ENCODE peak calls at places on chromosomes 7 and 10, in seven cellular contexts. One of them, this sample, is unnamed.

GRCh38 chr7:156192921-156193320 is 380.7 kb upstream of the SHH start:
- DNase-seq in ovary: no peak
- DNase-seq in esophagus squamous epithelium: no peak
- DNase-seq in body of pancreas: no peak
- DNase-seq in stomach: no peak
- DNase-seq in heart left ventricle: no peak
- DNase-seq in right lobe of liver: no peak
- DNase-seq in this sample: no peak

GRCh38 chr7:46810986-46811385 is 770.9 kb downstream of the TNS3 start:
- DNase-seq in ovary: no peak
- DNase-seq in esophagus squamous epithelium: no peak
- DNase-seq in body of pancreas: no peak
- DNase-seq in stomach: no peak
- DNase-seq in heart left ventricle: no peak
- DNase-seq in right lobe of liver: no peak
- DNase-seq in this sample: no peak

GRCh38 chr7:33671521-33672262 is 233.6 kb upstream of the BMPER start:
- DNase-seq in ovary: no peak
- DNase-seq in esophagus squamous epithelium: no peak
- DNase-seq in body of pancreas: no peak
- DNase-seq in stomach: no peak
- DNase-seq in heart left ventricle: no peak
- DNase-seq in right lobe of liver: no peak
- DNase-seq in this sample: no peak

GRCh38 chr10:37488792-37489657 is 363.6 kb downstream of the ANKRD30A start:
- DNase-seq in ovary: no peak
- DNase-seq in esophagus squamous epithelium: no peak
- DNase-seq in body of pancreas: no peak
- DNase-seq in stomach: no peak
- DNase-seq in heart left ventricle: no peak
- DNase-seq in right lobe of liver: no peak
- DNase-seq in this sample: no peak

GRCh38 chr10:35387768-35388167 is 51.5 kb downstream of the CCNY start:
- DNase-seq in ovary: no peak
- DNase-seq in esophagus squamous epithelium: no peak
- DNase-seq in body of pancreas: no peak
- DNase-seq in stomach: peak; percentile 49
- DNase-seq in heart left ventricle: no peak
- DNase-seq in right lobe of liver: no peak
- DNase-seq in this sample: no peak

GRCh38 chr7:51325231-51325630 is 8.6 kb upstream of the COBL start:
- DNase-seq in ovary: no peak
- DNase-seq in esophagus squamous epithelium: no peak
- DNase-seq in body of pancreas: no peak
- DNase-seq in stomach: no peak
- DNase-seq in heart left ventricle: no peak
- DNase-seq in right lobe of liver: no peak
- DNase-seq in this sample: no peak

GRCh38 chr7:113197274-113197673 is 78.9 kb upstream of the SMIM30 start:
- DNase-seq in ovary: no peak
- DNase-seq in esophagus squamous epithelium: no peak
- DNase-seq in body of pancreas: no peak
- DNase-seq in stomach: no peak
- DNase-seq in heart left ventricle: no peak
- DNase-seq in right lobe of liver: no peak
- DNase-seq in this sample: no peak

GRCh38 chr10:14658331-14659122 is 116.2 kb downstream of the FAM107B start:
- DNase-seq in ovary: no peak
- DNase-seq in esophagus squamous epithelium: no peak
- DNase-seq in body of pancreas: no peak
- DNase-seq in stomach: no peak
- DNase-seq in heart left ventricle: no peak
- DNase-seq in right lobe of liver: no peak
- DNase-seq in this sample: no peak

GRCh38 chr10:79387466-79387973 is 40.3 kb downstream of the PPIF start:
- DNase-seq in ovary: peak; percentile 24
- DNase-seq in esophagus squamous epithelium: no peak
- DNase-seq in body of pancreas: no peak
- DNase-seq in stomach: no peak
- DNase-seq in heart left ventricle: peak; percentile 7
- DNase-seq in right lobe of liver: no peak
- DNase-seq in this sample: no peak

GRCh38 chr10:71753091-71753959 is 20.0 kb downstream of the VSIR start:
- DNase-seq in ovary: no peak
- DNase-seq in esophagus squamous epithelium: no peak
- DNase-seq in body of pancreas: no peak
- DNase-seq in stomach: no peak
- DNase-seq in heart left ventricle: peak; percentile 68
- DNase-seq in right lobe of liver: no peak
- DNase-seq in this sample: no peak

GRCh38 chr10:126350216-126350992 is 37.9 kb downstream of the ADAM12 start:
- DNase-seq in ovary: peak; percentile 41
- DNase-seq in esophagus squamous epithelium: no peak
- DNase-seq in body of pancreas: peak; percentile 28
- DNase-seq in stomach: no peak
- DNase-seq in heart left ventricle: no peak
- DNase-seq in right lobe of liver: no peak
- DNase-seq in this sample: no peak

GRCh38 chr7:45174966-45175765 is 17.6 kb downstream of the RAMP3 start:
- DNase-seq in ovary: peak; percentile 5
- DNase-seq in esophagus squamous epithelium: no peak
- DNase-seq in body of pancreas: no peak
- DNase-seq in stomach: no peak
- DNase-seq in heart left ventricle: no peak
- DNase-seq in right lobe of liver: no peak
- DNase-seq in this sample: no peak

GRCh38 chr10:86535057-86535882 is 13.7 kb upstream of the WAPL start:
- DNase-seq in ovary: peak; percentile 67
- DNase-seq in esophagus squamous epithelium: no peak
- DNase-seq in body of pancreas: peak; percentile 95
- DNase-seq in stomach: peak; percentile 92
- DNase-seq in heart left ventricle: peak; percentile 82
- DNase-seq in right lobe of liver: peak; percentile 94
- DNase-seq in this sample: peak; percentile 44

GRCh38 chr10:99548041-99548530 is 15.3 kb downstream of the NKX2-3 start:
- DNase-seq in ovary: no peak
- DNase-seq in esophagus squamous epithelium: no peak
- DNase-seq in body of pancreas: no peak
- DNase-seq in stomach: no peak
- DNase-seq in heart left ventricle: no peak
- DNase-seq in right lobe of liver: no peak
- DNase-seq in this sample: no peak

GRCh38 chr7:14720792-14721191 is 181.8 kb downstream of the DGKB start:
- DNase-seq in ovary: no peak
- DNase-seq in esophagus squamous epithelium: no peak
- DNase-seq in body of pancreas: no peak
- DNase-seq in stomach: no peak
- DNase-seq in heart left ventricle: no peak
- DNase-seq in right lobe of liver: no peak
- DNase-seq in this sample: no peak

GRCh38 chr7:1849351-1849951 is 179.4 kb downstream of the ELFN1 start:
- DNase-seq in ovary: no peak
- DNase-seq in esophagus squamous epithelium: no peak
- DNase-seq in body of pancreas: no peak
- DNase-seq in stomach: no peak
- DNase-seq in heart left ventricle: no peak
- DNase-seq in right lobe of liver: peak; percentile 17
- DNase-seq in this sample: no peak

GRCh38 chr7:30663414-30663813 is 18.8 kb downstream of the CRHR2 start:
- DNase-seq in ovary: no peak
- DNase-seq in esophagus squamous epithelium: no peak
- DNase-seq in body of pancreas: no peak
- DNase-seq in stomach: no peak
- DNase-seq in heart left ventricle: no peak
- DNase-seq in right lobe of liver: no peak
- DNase-seq in this sample: no peak

DNA sequence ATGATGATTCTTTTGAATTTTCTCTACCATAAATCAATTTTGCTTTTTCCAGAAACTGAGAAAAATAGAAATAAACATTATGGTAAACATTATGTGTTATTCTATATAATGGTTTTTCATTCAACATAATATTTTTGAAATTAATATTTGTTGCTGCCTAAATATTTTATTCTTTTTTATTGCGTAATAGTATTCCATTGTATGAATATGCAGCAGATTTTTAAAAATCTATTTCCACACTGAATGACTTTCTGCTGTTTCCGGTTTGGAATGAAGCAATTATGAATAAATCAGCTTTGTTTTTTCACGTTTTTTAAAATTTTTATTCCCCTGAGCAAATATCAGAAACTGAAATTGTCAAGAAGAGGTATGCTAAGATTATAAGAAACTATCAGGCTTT is 335.2 kb upstream of the KCND2 start:
- DNase-seq in ovary: no peak
- DNase-seq in esophagus squamous epithelium: no peak
- DNase-seq in body of pancreas: no peak
- DNase-seq in stomach: no peak
- DNase-seq in heart left ventricle: no peak
- DNase-seq in right lobe of liver: no peak
- DNase-seq in this sample: no peak
- TF ChIP-seq POLR2A in ovary: no peak
- TF ChIP-seq POLR2A in esophagus squamous epithelium: no peak
- TF ChIP-seq POLR2A in body of pancreas: no peak
- TF ChIP-seq POLR2A in stomach: no peak
- TF ChIP-seq POLR2A in heart left ventricle: no peak
- TF ChIP-seq POLR2A in right lobe of liver: no peak
- TF ChIP-seq POLR2A in this sample: no peak

GRCh38 chr7:90760892-90761291 is 164.8 kb downstream of the CDK14 start:
- DNase-seq in ovary: no peak
- DNase-seq in esophagus squamous epithelium: no peak
- DNase-seq in body of pancreas: no peak
- DNase-seq in stomach: no peak
- DNase-seq in heart left ventricle: no peak
- DNase-seq in right lobe of liver: no peak
- DNase-seq in this sample: no peak
- H3K4me1 ChIP-seq in ovary: peaks cover 3% of the 10 kb centered on the region
- H3K4me1 ChIP-seq in esophagus squamous epithelium: no peaks in the 10 kb centered on the region
- H3K4me1 ChIP-seq in body of pancreas: peaks cover 62% of the 10 kb centered on the region
- H3K4me1 ChIP-seq in stomach: no peaks in the 10 kb centered on the region
- H3K4me1 ChIP-seq in heart left ventricle: no peaks in the 10 kb centered on the region
- H3K4me1 ChIP-seq in right lobe of liver: no peaks in the 10 kb centered on the region
- H3K4me1 ChIP-seq in this sample: no peaks in the 10 kb centered on the region

GRCh38 chr7:78528964-78529363 is 730.4 kb downstream of the PHTF2 start:
- DNase-seq in ovary: no peak
- DNase-seq in esophagus squamous epithelium: no peak
- DNase-seq in body of pancreas: no peak
- DNase-seq in stomach: no peak
- DNase-seq in heart left ventricle: no peak
- DNase-seq in right lobe of liver: no peak
- DNase-seq in this sample: no peak
- H3K4me3 ChIP-seq in ovary: no peak overlapping the region
- H3K4me3 ChIP-seq in esophagus squamous epithelium: no peak overlapping the region
- H3K4me3 ChIP-seq in body of pancreas: no peak overlapping the region
- H3K4me3 ChIP-seq in stomach: no peak overlapping the region
- H3K4me3 ChIP-seq in heart left ventricle: no peak overlapping the region
- H3K4me3 ChIP-seq in right lobe of liver: no peak overlapping the region
- H3K4me3 ChIP-seq in this sample: no peak overlapping the region

GRCh38 chr10:45672201-45673073 is at the start of gene ZFAND4:
- DNase-seq in ovary: peak; percentile 97
- DNase-seq in esophagus squamous epithelium: peak; percentile 85
- DNase-seq in body of pancreas: peak; percentile 99
- DNase-seq in stomach: peak; percentile 98
- DNase-seq in heart left ventricle: peak; percentile 98
- DNase-seq in right lobe of liver: peak; percentile 99
- DNase-seq in this sample: peak; percentile 96
- TF ChIP-seq POLR2A in ovary: peak; percentile 63
- TF ChIP-seq POLR2A in esophagus squamous epithelium: no peak
- TF ChIP-seq POLR2A in body of pancreas: peak; percentile 80
- TF ChIP-seq POLR2A in stomach: no peak
- TF ChIP-seq POLR2A in heart left ventricle: peak; percentile 28
- TF ChIP-seq POLR2A in right lobe of liver: peak; percentile 88
- TF ChIP-seq POLR2A in this sample: peak; percentile 57

GRCh38 chr7:102811942-102812678 is 63.3 kb downstream of the FAM185A start:
- DNase-seq in ovary: no peak
- DNase-seq in esophagus squamous epithelium: no peak
- DNase-seq in body of pancreas: peak; percentile 39
- DNase-seq in stomach: no peak
- DNase-seq in heart left ventricle: no peak
- DNase-seq in right lobe of liver: no peak
- DNase-seq in this sample: no peak
- H3K4me1 ChIP-seq in ovary: peaks cover 6% of the 10 kb centered on the region
- H3K4me1 ChIP-seq in esophagus squamous epithelium: no peaks in the 10 kb centered on the region
- H3K4me1 ChIP-seq in body of pancreas: peaks cover 19% of the 10 kb centered on the region
- H3K4me1 ChIP-seq in stomach: no peaks in the 10 kb centered on the region
- H3K4me1 ChIP-seq in heart left ventricle: peaks cover 6% of the 10 kb centered on the region
- H3K4me1 ChIP-seq in right lobe of liver: no peaks in the 10 kb centered on the region
- H3K4me1 ChIP-seq in this sample: no peaks in the 10 kb centered on the region

DNA sequence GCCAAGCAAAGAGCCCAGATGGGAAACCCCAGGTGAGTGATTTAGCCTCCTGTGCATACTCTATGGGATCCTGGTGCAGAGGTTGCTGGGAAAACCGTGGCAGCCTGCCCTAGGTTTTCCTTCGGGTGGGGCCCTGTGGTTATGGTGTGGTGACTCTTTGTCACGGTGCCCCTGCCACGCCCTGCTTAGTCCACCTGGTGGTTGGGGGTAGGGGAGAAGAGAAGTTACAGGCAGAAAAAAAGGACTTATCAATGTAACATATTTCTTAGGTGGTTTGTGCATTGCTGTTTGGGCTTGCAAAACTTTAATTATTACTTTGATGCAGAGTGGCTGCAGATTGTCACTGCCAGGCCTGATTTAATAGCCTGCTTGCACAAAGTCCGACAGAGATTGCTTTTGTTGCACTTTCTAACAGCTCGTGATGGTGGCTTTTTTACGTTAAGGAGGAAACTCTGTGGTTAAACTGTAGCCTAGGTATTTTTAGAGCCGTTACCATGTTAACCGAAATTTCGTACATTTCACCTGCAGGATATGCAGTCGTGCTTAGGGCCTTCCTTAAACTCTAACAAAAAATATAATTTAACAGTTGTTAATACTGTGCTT is 197.4 kb downstream of the RNLS start:
- DNase-seq in ovary: peak; percentile 37
- DNase-seq in esophagus squamous epithelium: peak; percentile 14
- DNase-seq in body of pancreas: peak; percentile 87
- DNase-seq in stomach: peak; percentile 89
- DNase-seq in heart left ventricle: no peak
- DNase-seq in right lobe of liver: peak; percentile 75
- DNase-seq in this sample: peak; percentile 17
- H3K4me3 ChIP-seq in ovary: no peak overlapping the region
- H3K4me3 ChIP-seq in esophagus squamous epithelium: no peak overlapping the region
- H3K4me3 ChIP-seq in body of pancreas: no peak overlapping the region
- H3K4me3 ChIP-seq in stomach: peak overlapping the region; percentile 3
- H3K4me3 ChIP-seq in heart left ventricle: no peak overlapping the region
- H3K4me3 ChIP-seq in right lobe of liver: peak overlapping the region; percentile 22
- H3K4me3 ChIP-seq in this sample: no peak overlapping the region

This sample was measured in prostate gland.